ENCODE peak calls at places on chromosomes 16 and 17, in four cellular contexts. X is fibroblast of pulmonary artery, D is lung microvascular endothelial cell, J is dermis microvascular lymphatic vessel endothelial cell. B is an unnamed sample.

GRCh38 chr16:58226790-58227189 is 28.9 kb upstream of the CSNK2A2 start:
- DNase-seq in D (no peak), J (no peak), X (no peak), B (no peak)

GRCh38 chr17:45231481-45232116 is 9.9 kb downstream of the FMNL1 start:
- DNase-seq in D (no peak), J (no peak), X (no peak), B (no peak)

GRCh38 chr17:38447502-38448095 is 19.3 kb downstream of the ARHGAP23 start:
- DNase-seq in J (no peak), X (no peak), D (no peak), B (peak)

GRCh38 chr17:3695723-3696411 is at the start of gene P2RX5:
- DNase-seq in X (no peak), D (peak), J (no peak), B (no peak)

GRCh38 chr16:78444-79145 is 570 bp downstream of the MPG start:
- DNase-seq in X (peak), J (no peak), D (peak), B (peak)

GRCh38 chr17:2011421-2012371 is 13.4 kb downstream of the RTN4RL1 start:
- DNase-seq in J (peak), D (no peak), X (no peak), B (peak)

GRCh38 chr16:72271841-72272240 is 99.9 kb upstream of the PMFBP1 start:
- DNase-seq in X (no peak), J (no peak), D (no peak), B (no peak)

GRCh38 chr17:56890906-56891674 is 22.8 kb downstream of the TRIM25 start:
- DNase-seq in J (no peak), X (no peak), D (no peak), B (no peak)

B was measured in astrocyte of the spinal cord.